ENCODE peak calls at places on chromosomes 7 and 10, in four cellular contexts. A is IMR-90, K is transverse colon, E is uterus. D is an unnamed sample.

GRCh38 chr7:156167987-156168386 is 355.7 kb upstream of the SHH start:
- DNase-seq in A (no peak), K (no peak), E (no peak), D (no peak)

GRCh38 chr7:135320277-135320676 is 86.6 kb downstream of the STRA8 start:
- DNase-seq in A (peak), K (peak), E (peak), D (peak)

GRCh38 chr7:11698273-11698930 is 133.6 kb downstream of the THSD7A start:
- DNase-seq in A (no peak), K (no peak), E (no peak), D (no peak)

GRCh38 chr7:86252406-86252805 is 391.3 kb upstream of the GRM3 start:
- DNase-seq in A (no peak), K (no peak), E (no peak), D (no peak)

GRCh38 chr7:142795339-142795863 is 24.6 kb downstream of the PRSS2 start:
- DNase-seq in A (no peak), K (peak), E (no peak), D (no peak)

GRCh38 chr10:97861924-97862323 is 12.3 kb downstream of the GOLGA7B start:
- DNase-seq in A (no peak), K (no peak), E (no peak), D (no peak)

GRCh38 chr10:58570307-58570723 is 57.6 kb downstream of the BICC1 start:
- DNase-seq in A (peak), K (no peak), E (no peak), D (no peak)

GRCh38 chr10:44619975-44620374 is 235.1 kb upstream of the CXCL12 start:
- DNase-seq in A (no peak), K (no peak), E (no peak), D (no peak)

DNA sequence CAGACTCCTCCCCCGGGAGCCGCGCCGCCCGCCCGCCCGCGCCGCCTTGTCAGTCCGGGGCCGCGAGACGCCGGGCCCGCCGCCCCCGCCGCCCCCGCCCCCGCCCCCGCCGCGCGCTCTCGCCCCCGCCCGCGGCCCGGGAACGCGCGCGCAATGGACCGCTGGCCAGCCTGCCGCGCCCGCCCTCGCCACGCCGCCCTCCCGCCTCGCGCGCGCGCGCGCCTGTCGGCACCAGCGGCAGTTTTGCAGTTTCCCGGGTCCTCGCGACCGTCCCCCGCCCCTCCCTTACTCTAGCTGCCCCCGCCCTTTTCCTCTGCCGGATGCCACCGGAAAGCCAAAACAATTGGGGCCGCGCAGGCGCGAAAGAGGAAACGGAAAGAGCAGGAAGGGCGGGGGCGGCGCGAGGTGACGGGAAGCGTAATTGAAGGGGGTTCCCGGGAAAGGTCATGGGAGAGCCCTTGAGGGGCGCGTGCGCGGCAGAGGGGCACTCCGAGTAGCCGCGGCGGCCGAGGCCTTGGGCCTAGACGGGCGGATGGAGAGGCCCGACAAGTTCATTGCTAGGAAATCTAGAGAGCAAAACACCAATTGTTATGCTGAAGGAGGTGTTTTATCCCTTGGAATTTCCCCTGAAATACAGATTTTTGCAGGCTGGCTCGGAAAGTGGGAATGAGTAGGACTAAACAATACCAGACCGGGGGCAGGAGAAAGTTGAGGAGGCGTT is 400 bp upstream of the KBTBD2 start:
- DNase-seq in A (peak), K (peak), E (peak), D (peak)
- TF ChIP-seq POLR2A in A (peak), K (peak), E (peak), D (peak)

GRCh38 chr10:104081998-104082397 is 3.7 kb downstream of the COL17A1 start:
- DNase-seq in A (no peak), K (no peak), E (no peak), D (no peak)

GRCh38 chr10:104085801-104086400 is at the start of gene COL17A1:
- DNase-seq in A (no peak), K (peak), E (no peak), D (no peak)

GRCh38 chr10:104080762-104081161 is 4.9 kb downstream of the COL17A1 start:
- DNase-seq in A (peak), K (peak), E (no peak), D (no peak)

GRCh38 chr10:104088239-104088638 is 2.6 kb upstream of the COL17A1 start:
- DNase-seq in A (no peak), K (no peak), E (no peak), D (no peak)

GRCh38 chr10:104084482-104085142 is 1.1 kb downstream of the COL17A1 start:
- DNase-seq in A (no peak), K (no peak), E (no peak), D (no peak)
- H3K4me3 ChIP-seq in A (no peak), K (no peak), E (no peak), D (no peak)

DNA sequence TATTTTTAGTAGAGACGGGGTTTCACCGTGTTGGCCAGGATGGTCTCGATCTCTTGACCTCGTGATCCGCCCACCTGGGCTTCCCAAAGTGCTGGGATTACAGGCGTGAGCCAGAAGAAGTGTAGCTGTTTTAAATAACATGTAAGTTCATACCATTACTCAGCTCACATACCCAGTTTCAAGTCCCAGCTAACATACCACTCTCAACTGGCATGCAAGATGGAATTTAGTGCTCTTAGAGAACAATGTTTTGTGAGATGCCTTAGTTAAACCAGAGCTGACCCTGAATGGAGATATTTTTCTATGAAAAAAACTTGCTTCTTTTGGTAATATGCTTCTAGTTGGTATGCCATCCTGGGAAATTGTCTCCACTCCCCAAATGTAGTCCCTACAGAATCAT is 37.3 kb downstream of the HBP1 start:
- DNase-seq in A (no peak), K (no peak), E (no peak), D (no peak)
- TF ChIP-seq POLR2A in A (no peak), K (no peak), E (no peak), D (no peak)

DNA sequence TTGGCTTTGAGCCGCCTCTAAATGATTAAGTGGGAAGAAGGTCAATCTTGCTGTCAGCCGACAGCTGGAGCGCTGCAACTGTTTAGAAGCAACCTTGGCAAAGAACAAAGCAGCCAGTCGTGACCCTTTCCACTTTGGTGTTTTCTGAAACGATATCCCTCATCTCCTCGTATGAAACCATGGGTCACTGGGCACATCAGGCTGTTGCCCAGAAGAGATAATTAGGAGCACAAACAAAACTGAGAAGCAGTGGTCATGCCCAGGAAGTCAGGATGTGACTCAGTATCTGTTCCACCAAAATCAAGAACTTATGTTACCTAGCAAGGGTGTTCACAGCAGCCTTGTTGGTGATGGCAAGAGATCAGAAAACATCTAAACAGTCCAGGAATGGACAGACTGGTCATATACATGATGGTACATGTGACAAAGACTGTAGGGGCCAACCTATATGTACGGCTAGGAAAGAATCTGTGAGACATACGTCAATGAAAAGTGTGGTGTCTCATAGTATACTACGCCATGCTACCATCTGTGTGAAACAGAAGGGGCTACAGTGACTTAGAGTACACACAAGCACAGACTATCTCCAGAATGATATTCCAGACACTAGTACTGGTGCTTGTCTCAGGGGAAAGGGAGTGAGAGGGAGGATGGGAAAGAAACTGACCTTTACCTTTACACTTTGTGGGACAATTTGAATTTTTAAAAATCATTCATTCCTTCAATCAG is 22.4 kb downstream of the STN1 start:
- DNase-seq in A (peak), K (no peak), E (no peak), D (no peak)
- H3K4me3 ChIP-seq in A (no peak), K (no peak), E (no peak), D (no peak)

GRCh38 chr10:72732521-72732920 is 40.6 kb downstream of the MCU start:
- DNase-seq in A (no peak), K (no peak), E (no peak), D (no peak)
- TF ChIP-seq POLR2A in A (no peak), K (no peak), E (no peak), D (no peak)

DNA sequence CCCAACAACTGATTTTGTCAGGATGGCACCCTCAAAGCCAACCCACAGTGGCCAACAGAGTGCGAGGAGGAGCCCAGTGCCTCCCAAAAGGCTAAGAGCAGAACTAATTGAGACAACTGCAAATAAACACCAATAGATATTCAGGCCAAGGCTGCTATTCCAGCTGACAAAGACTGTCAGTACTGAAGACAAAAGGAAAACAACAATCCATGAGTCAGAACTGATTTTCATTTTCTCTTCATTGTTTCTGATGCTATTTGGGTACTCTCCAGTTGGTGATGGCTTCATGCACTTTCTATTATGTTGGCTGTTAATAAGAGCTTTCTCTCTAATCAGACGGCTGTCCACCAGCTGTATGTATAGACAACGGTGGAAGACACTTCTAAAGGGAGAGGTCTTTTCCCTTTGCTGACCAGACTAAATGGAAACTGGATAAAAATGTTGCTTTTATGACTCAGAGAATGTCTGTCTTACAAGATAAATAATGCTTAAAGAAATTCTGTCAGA is 515.9 kb downstream of the PARD3 start:
- DNase-seq in A (peak), K (no peak), E (no peak), D (no peak)
- H3K4me3 ChIP-seq in A (no peak), K (no peak), E (no peak), D (no peak)

GRCh38 chr7:104111294-104111693 is 96.5 kb downstream of the ORC5 start:
- DNase-seq in A (no peak), K (no peak), E (no peak), D (no peak)

GRCh38 chr7:104106106-104106505 is 101.7 kb downstream of the ORC5 start:
- DNase-seq in A (peak), K (no peak), E (no peak), D (no peak)
- TF ChIP-seq POLR2A in A (no peak), K (no peak), E (no peak), D (no peak)

DNA sequence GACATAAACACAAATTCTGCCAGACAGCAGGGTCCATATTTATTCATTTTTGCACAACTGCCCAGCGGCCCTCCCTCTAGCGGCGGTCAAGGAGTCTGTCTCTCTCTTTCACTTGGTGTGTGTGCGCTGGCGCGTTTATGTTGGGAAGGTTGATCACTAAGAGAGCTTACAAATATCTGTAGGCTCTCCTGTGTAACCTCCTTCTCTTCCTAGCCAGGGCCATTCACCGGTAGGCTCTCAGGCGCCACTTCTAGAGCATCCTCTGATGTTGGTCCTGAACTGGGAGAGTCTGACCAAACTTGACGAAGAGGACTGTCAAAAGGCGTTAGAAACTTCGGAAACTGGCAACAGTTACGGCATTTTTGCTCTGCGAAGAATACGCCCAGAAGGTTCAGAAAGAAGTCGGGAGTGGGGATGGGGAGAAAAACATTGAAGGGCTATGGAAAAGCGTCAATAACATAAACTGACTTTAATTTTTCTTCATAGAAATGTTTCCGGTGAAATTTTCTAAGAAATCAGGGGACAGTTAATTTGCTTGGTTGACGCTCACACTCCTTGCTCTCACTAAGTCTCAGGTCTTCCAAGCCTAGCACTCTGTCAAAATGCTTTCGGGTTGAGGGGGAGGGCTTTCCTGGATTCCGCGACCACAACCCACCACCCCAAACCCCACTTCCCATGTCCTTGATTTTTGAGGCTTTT is 731.1 kb downstream of the ZWINT start:
- DNase-seq in A (peak), K (no peak), E (no peak), D (no peak)
- H3K4me3 ChIP-seq in A (no peak), K (peak), E (peak), D (no peak)

D was measured in ovary.